ENCODE peak calls at places on chromosomes 6 and 20, in nine cellular contexts. N, I, L, B, D, M, R, A and S are unnamed samples.
A peak's percentile ranks its signal among the peaks of the same experiment; 100 is the strongest.

GRCh38 chr6:81756690-81757089 is 4.2 kb upstream of the TENT5A start:
- DNase-seq in N (peak; percentile 15), I (no peak), L (no peak), B (no peak), D (no peak), M (no peak), R (no peak), A (no peak), S (no peak)

GRCh38 chr6:160042014-160042773 is 73.3 kb downstream of the IGF2R start:
- DNase-seq in N (no peak), I (no peak), L (no peak), B (no peak), D (no peak), M (no peak), R (no peak), A (no peak), S (no peak)

GRCh38 chr6:154386848-154387717 is 30.5 kb upstream of the IPCEF1 start:
- DNase-seq in N (no peak), I (no peak), L (no peak), B (no peak), D (no peak), M (no peak), R (peak; percentile 71), A (no peak), S (no peak)

GRCh38 chr20:35339007-35339406 is 46.8 kb upstream of the FAM83C start:
- DNase-seq in N (no peak), I (no peak), L (no peak), B (no peak), D (no peak), M (no peak), R (peak; percentile 93), A (no peak), S (no peak)

GRCh38 chr6:20744911-20745557 is 210.8 kb downstream of the CDKAL1 start:
- DNase-seq in N (no peak), I (no peak), L (no peak), B (no peak), D (no peak), M (no peak), R (no peak), A (no peak), S (peak; percentile 14)

GRCh38 chr6:50836231-50836630 is 17.6 kb downstream of the TFAP2B start:
- DNase-seq in N (no peak), I (no peak), L (no peak), B (no peak), D (no peak), M (no peak), R (no peak), A (no peak), S (no peak)

GRCh38 chr6:135870722-135871121 is 19.2 kb downstream of the PDE7B start:
- DNase-seq in N (no peak), I (no peak), L (no peak), B (no peak), D (no peak), M (no peak), R (no peak), A (no peak), S (no peak)

GRCh38 chr6:52731719-52732118 is 31.6 kb downstream of the GSTA2 start:
- DNase-seq in N (no peak), I (no peak), L (no peak), B (no peak), D (no peak), M (no peak), R (no peak), A (peak; percentile 15), S (no peak)

GRCh38 chr6:6004147-6004995 is 2.4 kb downstream of the NRN1 start:
- DNase-seq in N (no peak), I (no peak), L (no peak), B (no peak), D (no peak), M (no peak), R (no peak), A (no peak), S (peak; percentile 66)

GRCh38 chr20:20477444-20478041 is 109.6 kb downstream of the INSM1 start:
- DNase-seq in N (no peak), I (no peak), L (no peak), B (no peak), D (no peak), M (no peak), R (no peak), A (no peak), S (no peak)
- H3K4me3 ChIP-seq in N (no peak overlapping the region), I (no peak overlapping the region), L (no peak overlapping the region), B (no peak overlapping the region), D (no peak overlapping the region), M (no peak overlapping the region), R (no peak overlapping the region), A (no peak overlapping the region), S (no peak overlapping the region)

DNA sequence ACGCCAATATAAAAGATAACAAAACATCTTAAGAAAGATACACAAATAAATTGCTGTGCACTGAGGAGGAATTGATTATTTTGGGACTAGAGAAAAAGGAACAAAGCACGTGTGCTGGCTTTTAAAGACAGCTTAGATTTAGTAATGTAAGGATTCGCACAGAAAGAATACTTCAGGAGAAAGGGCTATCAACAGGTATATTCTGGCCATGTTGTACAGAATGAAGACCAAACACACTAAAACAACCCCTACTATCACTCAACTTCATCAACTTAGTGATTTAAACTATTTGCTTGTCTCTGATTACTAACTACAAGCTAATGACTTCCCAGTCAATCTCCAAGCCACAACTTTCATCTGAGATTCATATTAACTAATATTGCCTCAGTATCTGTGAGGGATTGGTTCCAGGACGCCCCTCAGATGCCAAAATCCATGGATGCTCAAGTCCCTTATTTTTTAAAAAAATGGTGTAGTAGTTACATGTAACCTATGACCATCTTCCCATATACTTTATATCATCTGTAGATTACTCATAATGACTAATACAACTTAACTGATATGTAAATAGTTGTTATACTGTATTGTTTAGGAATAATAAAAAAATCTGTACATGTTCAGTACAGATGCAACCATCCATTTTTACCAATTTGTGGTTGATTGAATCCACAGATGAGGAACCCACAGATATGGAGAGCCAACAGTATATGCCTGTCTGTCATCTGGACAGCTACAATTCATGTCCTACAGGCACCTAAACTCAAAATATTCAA is 4.5 kb downstream of the DEK start:
- DNase-seq in N (no peak), I (no peak), L (no peak), B (no peak), D (no peak), M (no peak), R (no peak), A (no peak), S (no peak)
- H3K4me3 ChIP-seq in N (no peak overlapping the region), I (no peak overlapping the region), L (no peak overlapping the region), B (no peak overlapping the region), D (peak overlapping the region; percentile 2), M (no peak overlapping the region), R (no peak overlapping the region), A (no peak overlapping the region), S (no peak overlapping the region)

DNA sequence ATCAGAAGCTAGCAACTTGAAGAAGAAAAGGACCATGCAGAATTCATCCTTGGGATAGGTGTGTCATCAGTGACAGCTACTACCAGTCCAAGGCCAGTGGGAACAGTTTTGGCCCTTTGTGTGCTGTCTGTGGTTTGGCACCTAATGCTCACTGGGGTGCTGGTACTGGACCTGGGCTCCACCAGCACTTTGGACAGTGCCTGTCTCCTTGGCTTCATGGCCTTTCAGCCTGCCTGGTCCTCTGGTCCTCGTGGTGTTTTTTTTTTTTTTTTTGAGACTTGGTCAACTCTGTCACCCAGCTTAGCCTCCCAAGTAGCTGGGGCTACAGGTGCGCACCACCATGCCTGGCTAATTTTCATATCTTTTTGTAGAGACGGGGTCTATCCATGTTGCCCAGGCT is 56.3 kb downstream of the AKAP7 start:
- DNase-seq in N (no peak), I (no peak), L (no peak), B (no peak), D (no peak), M (no peak), R (no peak), A (no peak), S (no peak)
- H3K4me3 ChIP-seq in N (no peak overlapping the region), I (no peak overlapping the region), L (no peak overlapping the region), B (no peak overlapping the region), D (no peak overlapping the region), M (no peak overlapping the region), R (no peak overlapping the region), A (no peak overlapping the region), S (no peak overlapping the region)

GRCh38 chr20:49283703-49284625 is 6.1 kb upstream of the ZNFX1 start:
- DNase-seq in N (peak; percentile 39), I (peak; percentile 14), L (no peak), B (no peak), D (no peak), M (no peak), R (no peak), A (no peak), S (no peak)
- H3K4me3 ChIP-seq in N (peak overlapping the region; percentile 90), I (peak overlapping the region; percentile 93), L (no peak overlapping the region), B (no peak overlapping the region), D (peak overlapping the region; percentile 42), M (no peak overlapping the region), R (peak overlapping the region; percentile 31), A (peak overlapping the region; percentile 98), S (no peak overlapping the region)

GRCh38 chr6:165664553-165665383 is 1.7 kb upstream of the PDE10A start:
- DNase-seq in N (no peak), I (no peak), L (no peak), B (no peak), D (no peak), M (no peak), R (no peak), A (no peak), S (no peak)

GRCh38 chr6:165662671-165663282 is at the start of gene PDE10A:
- DNase-seq in N (no peak), I (no peak), L (no peak), B (peak; percentile 91), D (peak; percentile 2), M (no peak), R (no peak), A (no peak), S (no peak)

GRCh38 chr6:165662041-165662491 is 975 bp downstream of the PDE10A start:
- DNase-seq in N (no peak), I (no peak), L (no peak), B (peak; percentile 77), D (no peak), M (no peak), R (no peak), A (no peak), S (no peak)

GRCh38 chr6:165663736-165664552 is 903 bp upstream of the PDE10A start:
- DNase-seq in N (no peak), I (no peak), L (no peak), B (no peak), D (peak; percentile 1), M (no peak), R (no peak), A (no peak), S (no peak)

GRCh38 chr6:165663283-165663735 is 268 bp upstream of the PDE10A start:
- DNase-seq in N (no peak), I (no peak), L (no peak), B (peak; percentile 70), D (peak; percentile 7), M (no peak), R (no peak), A (no peak), S (no peak)
- H3K4me3 ChIP-seq in N (no peak overlapping the region), I (no peak overlapping the region), L (no peak overlapping the region), B (peak overlapping the region; percentile 62), D (no peak overlapping the region), M (peak overlapping the region; percentile 67), R (no peak overlapping the region), A (peak overlapping the region; percentile 44), S (no peak overlapping the region)

DNA sequence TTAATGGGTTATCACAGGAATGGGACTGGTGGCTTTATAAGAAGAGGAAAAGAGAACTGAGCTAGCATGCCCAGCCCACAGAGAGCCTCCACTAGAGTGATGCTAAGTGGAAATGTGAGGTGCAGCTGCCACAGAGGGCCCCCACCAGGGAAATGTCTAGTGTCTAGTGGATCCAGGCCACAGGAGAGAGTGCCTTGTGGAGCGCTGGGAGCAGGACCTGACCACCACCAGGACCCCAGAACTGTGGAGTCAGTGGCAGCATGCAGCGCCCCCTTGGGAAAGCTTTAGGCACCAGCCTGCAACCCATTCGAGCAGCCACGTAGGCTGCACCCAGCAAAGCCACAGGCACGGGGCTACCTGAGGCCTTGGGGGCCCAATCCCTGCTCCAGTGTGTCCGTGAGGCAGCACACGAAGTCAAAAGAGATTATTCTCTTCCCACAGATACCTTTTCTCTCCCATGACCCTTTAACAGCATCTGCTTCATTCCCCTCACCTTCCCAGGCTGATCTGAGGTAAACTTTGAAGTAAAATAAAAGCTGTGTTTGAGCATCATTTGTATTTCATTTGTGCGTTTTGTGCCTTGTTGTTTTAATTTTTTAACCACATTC is 4.4 kb downstream of the HLA-E start:
- DNase-seq in N (peak; percentile 63), I (peak; percentile 26), L (no peak), B (no peak), D (peak; percentile 58), M (no peak), R (no peak), A (no peak), S (no peak)
- H3K4me3 ChIP-seq in N (no peak overlapping the region), I (no peak overlapping the region), L (peak overlapping the region; percentile 1), B (no peak overlapping the region), D (peak overlapping the region; percentile 77), M (no peak overlapping the region), R (no peak overlapping the region), A (no peak overlapping the region), S (no peak overlapping the region)